ENCODE peak calls at places on chromosomes 6 and 20, in six cellular contexts. M, N, J, C, H and A are unnamed samples. For H3K4me1, the result is how much of the 10 kb centered on the place peaks cover.

GRCh38 chr6:111683749-111684267 is 78.1 kb upstream of the TRAF3IP2 start:
- DNase-seq in M (no peak), N (peak), J (no peak), C (no peak), H (no peak), A (no peak)

GRCh38 chr6:122669868-122670267 is 59.7 kb downstream of the PKIB start:
- DNase-seq in M (no peak), N (no peak), J (no peak), C (no peak), H (no peak), A (no peak)

GRCh38 chr20:20277772-20278382 is 90.0 kb upstream of the INSM1 start:
- DNase-seq in M (no peak), N (no peak), J (no peak), C (no peak), H (no peak), A (no peak)

GRCh38 chr6:135493218-135493961 is 4.2 kb downstream of the AHI1 start:
- DNase-seq in M (no peak), N (no peak), J (no peak), C (no peak), H (no peak), A (no peak)

GRCh38 chr6:157823001-157823522 is at the start of gene SNX9:
- DNase-seq in M (peak), N (peak), J (peak), C (peak), H (peak), A (peak)

GRCh38 chr6:20826378-20826777 is 292.1 kb downstream of the CDKAL1 start:
- DNase-seq in M (no peak), N (no peak), J (no peak), C (no peak), H (no peak), A (no peak)

GRCh38 chr20:214383-214782 is 12.7 kb upstream of the DEFB129 start:
- DNase-seq in M (no peak), N (no peak), J (no peak), C (no peak), H (no peak), A (no peak)

GRCh38 chr6:7100072-7100750 is 7.5 kb upstream of the RREB1 start:
- DNase-seq in M (no peak), N (no peak), J (no peak), C (no peak), H (no peak), A (no peak)

GRCh38 chr20:60352017-60352416 is 393.8 kb downstream of the CDH26 start:
- DNase-seq in M (no peak), N (no peak), J (no peak), C (no peak), H (no peak), A (no peak)

GRCh38 chr6:6856538-6857523 is 250.9 kb upstream of the RREB1 start:
- DNase-seq in M (peak), N (peak), J (peak), C (peak), H (no peak), A (peak)

GRCh38 chr6:161379828-161380598 is 106.2 kb upstream of the AGPAT4 start:
- DNase-seq in M (no peak), N (no peak), J (no peak), C (no peak), H (no peak), A (no peak)

GRCh38 chr20:59925359-59925758 is 8.1 kb downstream of the SYCP2 start:
- DNase-seq in M (no peak), N (no peak), J (no peak), C (no peak), H (no peak), A (no peak)

GRCh38 chr20:63675681-63676368 is 17.7 kb downstream of the RTEL1 start:
- DNase-seq in M (no peak), N (no peak), J (no peak), C (no peak), H (no peak), A (no peak)

GRCh38 chr6:43776115-43776798 is 6.2 kb downstream of the VEGFA start:
- DNase-seq in M (peak), N (no peak), J (peak), C (no peak), H (no peak), A (no peak)

GRCh38 chr20:38601216-38602184 is at the start of gene ARHGAP40:
- DNase-seq in M (peak), N (peak), J (peak), C (peak), H (no peak), A (no peak)

DNA sequence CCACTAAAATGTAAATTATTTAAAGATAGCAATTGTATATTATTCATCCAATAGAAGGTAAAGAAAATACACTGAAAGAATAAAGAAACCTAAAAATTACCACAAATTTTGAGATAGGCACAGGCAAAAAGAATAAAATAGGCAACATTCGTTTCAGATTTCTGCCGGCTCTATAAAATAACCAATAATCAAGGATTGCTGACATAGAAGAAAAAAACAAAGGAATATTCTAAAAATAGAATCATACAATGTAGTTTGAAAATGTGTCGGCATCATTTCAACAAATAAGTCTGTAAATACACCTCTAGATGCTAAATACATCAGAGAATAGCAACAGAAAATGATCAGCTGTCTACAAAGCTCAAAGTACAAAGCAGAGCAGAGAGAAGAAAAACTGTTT is 973.3 kb downstream of the EPHA7 start:
- DNase-seq in M (no peak), N (no peak), J (no peak), C (no peak), H (no peak), A (no peak)
- H3K4me3 ChIP-seq in M (no peak), N (no peak), J (no peak), C (no peak), H (no peak), A (no peak)

GRCh38 chr6:33694401-33694931 is 17.0 kb downstream of the UQCC2 start:
- DNase-seq in M (no peak), N (no peak), J (peak), C (peak), H (no peak), A (no peak)

GRCh38 chr6:33693186-33694158 is 18.0 kb downstream of the UQCC2 start:
- DNase-seq in M (no peak), N (no peak), J (peak), C (peak), H (no peak), A (no peak)

GRCh38 chr6:33696076-33696475 is 15.4 kb downstream of the UQCC2 start:
- DNase-seq in M (no peak), N (no peak), J (peak), C (no peak), H (no peak), A (no peak)

GRCh38 chr6:33695451-33695855 is 16.0 kb downstream of the UQCC2 start:
- DNase-seq in M (no peak), N (no peak), J (peak), C (no peak), H (no peak), A (no peak)

GRCh38 chr6:33694977-33695376 is 16.5 kb downstream of the UQCC2 start:
- DNase-seq in M (no peak), N (no peak), J (peak), C (no peak), H (no peak), A (no peak)
- H3K4me1 ChIP-seq in M (under half), N (under half), J (under half), C (half or more), H (under half), A (under half)

GRCh38 chr6:107674995-107675738 is 148.9 kb downstream of the SCML4 start:
- DNase-seq in M (peak), N (peak), J (peak), C (peak), H (peak), A (peak)
- H3K4me3 ChIP-seq in M (peak), N (no peak), J (peak), C (no peak), H (no peak), A (no peak)

DNA sequence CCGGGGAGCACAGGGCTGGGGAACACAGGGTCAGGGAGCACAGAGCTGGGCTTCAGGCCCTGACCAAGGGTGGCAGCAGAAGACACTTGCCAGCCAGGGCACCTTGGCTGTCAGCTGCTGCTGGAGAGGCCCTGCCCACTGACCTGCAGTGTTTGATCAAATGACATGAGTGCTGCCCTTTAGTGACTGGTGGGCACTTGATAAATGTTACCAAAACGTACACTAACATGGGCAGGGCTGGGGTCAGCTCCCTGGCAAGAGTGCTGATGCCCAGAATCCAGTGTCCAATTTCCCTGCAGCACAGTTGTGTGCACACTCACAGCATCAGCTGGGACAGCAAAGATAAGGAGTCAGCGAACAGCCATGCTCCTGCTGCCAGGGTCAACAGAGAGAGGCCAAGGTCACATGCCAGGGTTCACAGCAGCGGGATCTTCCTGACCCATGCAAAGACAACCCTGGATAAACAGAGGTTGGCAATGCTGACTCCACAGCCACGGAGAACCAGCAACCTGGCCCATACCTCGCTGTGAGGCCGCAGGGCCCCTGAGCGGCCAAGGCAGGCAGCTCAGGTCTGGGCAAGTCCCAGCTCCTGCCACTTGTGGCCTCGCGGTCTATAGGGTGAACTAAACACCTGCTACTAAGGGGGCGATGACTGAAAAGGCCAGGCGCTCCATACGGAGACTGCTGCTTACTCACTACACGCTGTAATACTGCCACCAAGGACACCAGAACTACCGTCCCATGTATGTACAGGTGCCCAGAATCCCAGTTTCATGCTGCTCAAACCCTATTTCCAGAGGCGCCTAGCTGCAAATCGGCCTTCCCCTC is 46.3 kb downstream of the NINL start:
- DNase-seq in M (no peak), N (no peak), J (no peak), C (peak), H (no peak), A (no peak)
- H3K4me1 ChIP-seq in M (under half), N (under half), J (under half), C (under half), H (under half), A (under half)

GRCh38 chr6:107695061-107695715 is 128.9 kb downstream of the SCML4 start:
- DNase-seq in M (no peak), N (no peak), J (no peak), C (no peak), H (no peak), A (no peak)
- H3K4me3 ChIP-seq in M (no peak), N (no peak), J (no peak), C (no peak), H (no peak), A (no peak)

GRCh38 chr20:1893721-1894470 is 1.3 kb upstream of the SIRPA start:
- DNase-seq in M (no peak), N (no peak), J (no peak), C (peak), H (no peak), A (peak)

GRCh38 chr20:1895674-1896496 is 678 bp downstream of the SIRPA start:
- DNase-seq in M (no peak), N (peak), J (no peak), C (no peak), H (peak), A (no peak)

GRCh38 chr20:1896859-1897258 is 1.7 kb downstream of the SIRPA start:
- DNase-seq in M (no peak), N (no peak), J (no peak), C (no peak), H (no peak), A (no peak)

GRCh38 chr20:1894471-1894950 is 696 bp upstream of the SIRPA start:
- DNase-seq in M (peak), N (peak), J (peak), C (peak), H (peak), A (no peak)

GRCh38 chr20:1894951-1895673 is at the start of gene SIRPA:
- DNase-seq in M (peak), N (peak), J (peak), C (peak), H (peak), A (no peak)
- H3K4me1 ChIP-seq in M (under half), N (under half), J (under half), C (under half), H (under half), A (under half)

GRCh38 chr6:99348220-99348822 is 1.2 kb downstream of the FAXC start:
- DNase-seq in M (no peak), N (no peak), J (no peak), C (no peak), H (no peak), A (no peak)

GRCh38 chr6:99349620-99350141 is at the start of gene FAXC:
- DNase-seq in M (peak), N (peak), J (peak), C (peak), H (peak), A (no peak)

GRCh38 chr6:99350573-99350972 is 1.1 kb upstream of the FAXC start:
- DNase-seq in M (no peak), N (no peak), J (no peak), C (no peak), H (no peak), A (no peak)

GRCh38 chr6:99347804-99348203 is 1.7 kb downstream of the FAXC start:
- DNase-seq in M (no peak), N (no peak), J (no peak), C (no peak), H (no peak), A (no peak)

GRCh38 chr6:99348823-99349619 is 453 bp downstream of the FAXC start:
- DNase-seq in M (no peak), N (no peak), J (no peak), C (peak), H (no peak), A (no peak)
- H3K4me3 ChIP-seq in M (peak), N (peak), J (peak), C (peak), H (peak), A (peak)